ENCODE peak calls at places on chromosomes 3 and 15, in seven cellular contexts. S, L, I, O, H, P and J are unnamed samples.

GRCh38 chr15:41836713-41837454 is 1.8 kb upstream of the PLA2G4B start:
- DNase-seq in O (no peak), H (no peak), P (no peak), S (no peak), L (no peak), I (no peak), J (no peak)

GRCh38 chr3:29282431-29283296 is 1.8 kb downstream of the RBMS3 start:
- DNase-seq in L (no peak), O (peak), I (no peak), H (peak), P (no peak), S (peak), J (peak)

GRCh38 chr3:56200251-56200650 is 268.0 kb downstream of the ERC2 start:
- DNase-seq in H (no peak), L (no peak), S (no peak), O (no peak), P (no peak), I (no peak), J (no peak)

GRCh38 chr15:55343168-55343567 is 24.1 kb downstream of the PIGB start:
- DNase-seq in L (no peak), P (no peak), I (no peak), H (no peak), S (no peak), O (no peak), J (no peak)

GRCh38 chr3:149115114-149115513 is 14.3 kb upstream of the HPS3 start:
- DNase-seq in P (no peak), S (no peak), L (no peak), I (no peak), O (no peak), H (no peak), J (peak)

GRCh38 chr3:49812916-49813496 is 747 bp downstream of the UBA7 start:
- DNase-seq in O (no peak), P (no peak), S (no peak), L (no peak), I (no peak), H (no peak), J (no peak)

GRCh38 chr3:155441506-155441905 is 148.0 kb upstream of the STRIT1 start:
- DNase-seq in S (no peak), I (no peak), O (no peak), H (no peak), P (no peak), L (no peak), J (no peak)

GRCh38 chr15:60682115-60682514 is 203.2 kb upstream of the ICE2 start:
- DNase-seq in H (peak), O (peak), L (no peak), S (no peak), P (no peak), I (no peak), J (no peak)

GRCh38 chr3:178551916-178552321 is 15.7 kb downstream of the KCNMB2 start:
- DNase-seq in P (no peak), I (no peak), O (peak), H (peak), L (no peak), S (no peak), J (no peak)

GRCh38 chr3:194739498-194740284 is 54.0 kb downstream of the FAM43A start:
- DNase-seq in I (no peak), H (no peak), P (no peak), O (peak), L (no peak), S (no peak), J (peak)

GRCh38 chr15:64851503-64851840 is 9.8 kb downstream of the PLEKHO2 start:
- DNase-seq in O (peak), I (peak), H (peak), L (no peak), S (peak), P (no peak), J (peak)

GRCh38 chr3:192128060-192128459 is 599.3 kb downstream of the FGF12 start:
- DNase-seq in L (no peak), S (no peak), H (no peak), P (no peak), I (no peak), O (no peak), J (no peak)

GRCh38 chr3:150022406-150023238 is 51.9 kb upstream of the PFN2 start:
- DNase-seq in P (no peak), H (peak), O (no peak), S (peak), L (no peak), I (peak), J (peak)

GRCh38 chr3:101879623-101880284 is 30.4 kb downstream of the NFKBIZ start:
- DNase-seq in H (no peak), I (no peak), O (no peak), S (no peak), L (no peak), P (no peak), J (no peak)
- H2BK120ac ChIP-seq in H (no peak), I (no peak), O (no peak), S (no peak), L (no peak), P (no peak), J (no peak)

GRCh38 chr3:15042936-15043335 is 22.2 kb downstream of the MRPS25 start:
- DNase-seq in S (no peak), O (peak), H (peak), I (no peak), P (no peak), L (no peak), J (no peak)

GRCh38 chr3:15041950-15042349 is 23.2 kb downstream of the MRPS25 start:
- DNase-seq in L (no peak), H (no peak), I (no peak), P (no peak), O (no peak), S (no peak), J (no peak)

GRCh38 chr3:15044311-15044710 is 20.8 kb downstream of the MRPS25 start:
- DNase-seq in S (no peak), P (no peak), H (no peak), L (no peak), O (no peak), I (no peak), J (no peak)

GRCh38 chr3:15045667-15046066 is 19.4 kb downstream of the MRPS25 start:
- DNase-seq in H (no peak), L (no peak), P (no peak), I (no peak), O (no peak), S (no peak), J (no peak)

GRCh38 chr3:15043772-15044171 is 21.3 kb downstream of the MRPS25 start:
- DNase-seq in I (no peak), H (no peak), P (no peak), O (no peak), S (no peak), L (no peak), J (no peak)
- H2BK120ac ChIP-seq in I (no peak), H (no peak), P (no peak), O (no peak), S (no peak), L (no peak), J (no peak)

DNA sequence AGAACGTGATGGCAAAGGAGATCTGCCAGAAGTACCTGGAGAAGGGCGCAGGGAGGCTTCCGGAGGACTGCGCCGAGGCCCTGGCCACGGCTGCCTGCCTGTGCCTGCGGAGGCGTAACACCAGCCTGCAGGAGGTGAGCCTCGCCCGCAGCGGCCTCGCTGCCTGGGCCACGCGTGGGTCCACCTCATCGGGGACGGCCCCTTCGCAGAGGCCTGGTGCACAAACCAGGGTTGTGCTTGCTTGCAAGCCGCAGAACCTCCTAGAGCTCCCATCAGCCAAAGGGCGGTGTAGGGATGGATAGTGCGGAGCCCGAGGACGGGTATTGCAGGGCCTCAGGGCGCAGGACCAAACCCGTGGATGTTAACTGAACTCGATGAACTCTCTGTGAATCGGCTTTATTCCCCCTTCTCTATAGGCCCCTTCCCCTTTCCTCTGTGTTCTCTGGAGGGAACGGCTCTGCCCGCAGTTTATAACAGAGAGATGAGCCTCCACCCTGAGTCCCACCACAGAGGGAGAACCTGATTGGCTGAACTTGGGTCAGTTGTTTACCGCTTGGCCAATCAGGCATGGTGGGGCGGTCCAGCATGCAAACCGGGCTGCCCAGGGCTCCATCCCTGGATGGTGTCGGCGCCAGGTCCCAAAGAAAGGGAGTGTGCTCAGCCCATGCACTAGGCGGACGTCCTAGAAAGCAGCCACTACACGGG is 13.6 kb upstream of the TATDN2 start:
- DNase-seq in H (no peak), L (no peak), I (peak), P (no peak), O (no peak), S (no peak), J (peak)
- H2BK120ac ChIP-seq in H (no peak), L (no peak), I (no peak), P (no peak), O (no peak), S (no peak), J (no peak)

DNA sequence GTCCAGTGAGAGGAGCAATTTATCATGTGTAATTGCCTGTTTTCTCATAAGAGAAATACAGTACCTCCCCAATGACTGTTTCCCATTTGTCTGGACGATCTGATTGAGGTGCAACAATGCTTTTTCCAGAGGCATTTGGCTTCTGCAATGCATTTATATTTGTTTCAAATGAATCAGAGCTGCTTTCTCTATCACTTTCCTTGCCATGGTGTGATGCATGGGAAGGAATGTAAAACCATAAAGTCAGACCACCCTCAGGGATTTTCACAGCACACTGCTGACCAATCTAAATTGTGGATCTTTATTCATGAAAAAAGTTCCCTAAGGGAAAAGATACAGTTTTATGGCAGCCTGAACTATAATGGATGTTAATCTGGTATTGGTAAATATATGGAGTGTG is 333.0 kb downstream of the ZNF385D start:
- DNase-seq in P (no peak), S (no peak), H (no peak), O (no peak), I (no peak), L (no peak), J (no peak)
- H2BK120ac ChIP-seq in P (no peak), S (no peak), H (no peak), O (no peak), I (no peak), L (no peak), J (no peak)

DNA sequence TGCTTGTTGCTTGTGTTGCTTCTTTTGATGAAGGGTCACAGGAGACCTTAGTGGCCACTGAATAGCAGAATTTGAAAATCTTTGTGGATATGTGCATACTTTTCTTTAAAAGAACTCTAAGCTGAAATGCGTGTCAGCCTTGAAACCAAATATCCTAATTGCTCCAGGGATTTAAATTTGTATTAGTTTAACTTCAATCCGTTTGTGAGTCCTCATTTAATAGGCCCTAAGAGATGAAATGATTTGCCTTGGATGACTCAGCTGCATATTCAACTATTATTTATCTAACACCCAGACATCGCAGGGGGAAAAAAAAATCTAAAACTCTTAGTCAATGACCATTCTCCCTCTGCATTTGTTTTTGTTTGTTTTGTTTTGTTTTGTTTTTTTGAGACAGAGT is 29.2 kb upstream of the LXN start:
- DNase-seq in L (no peak), P (no peak), I (no peak), H (peak), S (no peak), O (no peak), J (no peak)
- H2BK120ac ChIP-seq in L (no peak), P (no peak), I (no peak), H (peak), S (no peak), O (no peak), J (no peak)